ENCODE peak calls at places on chromosomes 12 and 14, in ten cellular contexts. One of them, this sample, is unnamed.

GRCh38 chr14:86955955-86956354 is 1037.0 kb downstream of the GALC start:
- DNase-seq in stomach: no peak
- DNase-seq in uterus: no peak
- DNase-seq in lower leg skin: no peak
- DNase-seq in esophagus muscularis mucosa: no peak
- DNase-seq in Peyer's patch: no peak
- DNase-seq in right lobe of liver: no peak
- DNase-seq in ovary: no peak
- DNase-seq in NB4: no peak
- DNase-seq in gastrocnemius medialis: no peak
- DNase-seq in this sample: no peak

GRCh38 chr12:104473374-104473983 is 16.7 kb downstream of the CHST11 start:
- DNase-seq in ovary: no peak
- DNase-seq in NB4: peak
- DNase-seq in lower leg skin: no peak
- DNase-seq in right lobe of liver: no peak
- DNase-seq in stomach: no peak
- DNase-seq in gastrocnemius medialis: no peak
- DNase-seq in esophagus muscularis mucosa: no peak
- DNase-seq in uterus: no peak
- DNase-seq in Peyer's patch: peak
- DNase-seq in this sample: no peak

GRCh38 chr12:49518914-49519573 is 19.8 kb upstream of the KCNH3 start:
- DNase-seq in uterus: no peak
- DNase-seq in stomach: no peak
- DNase-seq in Peyer's patch: no peak
- DNase-seq in esophagus muscularis mucosa: peak
- DNase-seq in right lobe of liver: no peak
- DNase-seq in NB4: no peak
- DNase-seq in ovary: no peak
- DNase-seq in gastrocnemius medialis: no peak
- DNase-seq in lower leg skin: no peak
- DNase-seq in this sample: no peak

GRCh38 chr14:31127690-31128089 is 79.9 kb downstream of the HECTD1 start:
- DNase-seq in stomach: no peak
- DNase-seq in esophagus muscularis mucosa: no peak
- DNase-seq in Peyer's patch: no peak
- DNase-seq in ovary: no peak
- DNase-seq in lower leg skin: no peak
- DNase-seq in uterus: no peak
- DNase-seq in right lobe of liver: no peak
- DNase-seq in NB4: peak
- DNase-seq in gastrocnemius medialis: no peak
- DNase-seq in this sample: no peak

GRCh38 chr12:3455312-3455711 is 35.7 kb upstream of the PRMT8 start:
- DNase-seq in esophagus muscularis mucosa: no peak
- DNase-seq in stomach: no peak
- DNase-seq in gastrocnemius medialis: no peak
- DNase-seq in lower leg skin: no peak
- DNase-seq in NB4: peak
- DNase-seq in right lobe of liver: no peak
- DNase-seq in uterus: no peak
- DNase-seq in Peyer's patch: no peak
- DNase-seq in ovary: no peak
- DNase-seq in this sample: no peak

GRCh38 chr12:108685469-108686247 is 45.7 kb downstream of the CORO1C start:
- DNase-seq in Peyer's patch: no peak
- DNase-seq in esophagus muscularis mucosa: peak
- DNase-seq in NB4: no peak
- DNase-seq in right lobe of liver: no peak
- DNase-seq in uterus: no peak
- DNase-seq in ovary: no peak
- DNase-seq in lower leg skin: no peak
- DNase-seq in gastrocnemius medialis: no peak
- DNase-seq in stomach: no peak
- DNase-seq in this sample: no peak

GRCh38 chr14:75979071-75979571 is 2.7 kb downstream of the TGFB3 start:
- DNase-seq in esophagus muscularis mucosa: no peak
- DNase-seq in ovary: peak
- DNase-seq in lower leg skin: peak
- DNase-seq in Peyer's patch: no peak
- DNase-seq in stomach: no peak
- DNase-seq in right lobe of liver: no peak
- DNase-seq in uterus: peak
- DNase-seq in NB4: peak
- DNase-seq in gastrocnemius medialis: peak
- DNase-seq in this sample: peak

GRCh38 chr14:65772901-65773574 is 360.5 kb downstream of the FUT8 start:
- DNase-seq in right lobe of liver: no peak
- DNase-seq in NB4: peak
- DNase-seq in ovary: no peak
- DNase-seq in uterus: no peak
- DNase-seq in Peyer's patch: no peak
- DNase-seq in gastrocnemius medialis: no peak
- DNase-seq in esophagus muscularis mucosa: no peak
- DNase-seq in lower leg skin: no peak
- DNase-seq in stomach: no peak
- DNase-seq in this sample: no peak

GRCh38 chr14:69580009-69580577 is 5.4 kb upstream of the CCDC177 start:
- DNase-seq in gastrocnemius medialis: no peak
- DNase-seq in uterus: no peak
- DNase-seq in esophagus muscularis mucosa: no peak
- DNase-seq in Peyer's patch: peak
- DNase-seq in right lobe of liver: peak
- DNase-seq in lower leg skin: no peak
- DNase-seq in NB4: peak
- DNase-seq in ovary: no peak
- DNase-seq in stomach: peak
- DNase-seq in this sample: no peak

GRCh38 chr12:47779943-47780504 is 7.0 kb downstream of the SLC48A1 start:
- DNase-seq in esophagus muscularis mucosa: no peak
- DNase-seq in right lobe of liver: no peak
- DNase-seq in gastrocnemius medialis: no peak
- DNase-seq in uterus: no peak
- DNase-seq in Peyer's patch: no peak
- DNase-seq in ovary: no peak
- DNase-seq in stomach: no peak
- DNase-seq in NB4: no peak
- DNase-seq in lower leg skin: no peak
- DNase-seq in this sample: no peak

GRCh38 chr12:724194-724855 is 28.1 kb upstream of the WNK1 start:
- DNase-seq in NB4: peak
- DNase-seq in Peyer's patch: no peak
- DNase-seq in right lobe of liver: no peak
- DNase-seq in uterus: no peak
- DNase-seq in esophagus muscularis mucosa: no peak
- DNase-seq in lower leg skin: no peak
- DNase-seq in stomach: no peak
- DNase-seq in ovary: no peak
- DNase-seq in gastrocnemius medialis: no peak
- DNase-seq in this sample: no peak

GRCh38 chr14:32022938-32023466 is 54.1 kb upstream of the ARHGAP5 start:
- DNase-seq in stomach: no peak
- DNase-seq in NB4: no peak
- DNase-seq in lower leg skin: no peak
- DNase-seq in Peyer's patch: no peak
- DNase-seq in ovary: no peak
- DNase-seq in esophagus muscularis mucosa: no peak
- DNase-seq in uterus: no peak
- DNase-seq in right lobe of liver: no peak
- DNase-seq in gastrocnemius medialis: no peak
- DNase-seq in this sample: no peak

GRCh38 chr12:122090759-122091535 is 12.4 kb downstream of the MLXIP start:
- DNase-seq in uterus: peak
- DNase-seq in right lobe of liver: no peak
- DNase-seq in gastrocnemius medialis: peak
- DNase-seq in esophagus muscularis mucosa: no peak
- DNase-seq in NB4: no peak
- DNase-seq in Peyer's patch: no peak
- DNase-seq in stomach: no peak
- DNase-seq in lower leg skin: no peak
- DNase-seq in ovary: no peak
- DNase-seq in this sample: no peak

GRCh38 chr12:57547366-57548315 is 649 bp upstream of the DCTN2 start:
- DNase-seq in stomach: no peak
- DNase-seq in lower leg skin: no peak
- DNase-seq in esophagus muscularis mucosa: no peak
- DNase-seq in Peyer's patch: no peak
- DNase-seq in uterus: no peak
- DNase-seq in right lobe of liver: no peak
- DNase-seq in ovary: no peak
- DNase-seq in NB4: no peak
- DNase-seq in gastrocnemius medialis: no peak
- DNase-seq in this sample: no peak
- TF ChIP-seq POLR2A in stomach: no peak
- TF ChIP-seq POLR2A in lower leg skin: no peak
- TF ChIP-seq POLR2A in esophagus muscularis mucosa: no peak
- TF ChIP-seq POLR2A in Peyer's patch: no peak
- TF ChIP-seq POLR2A in uterus: no peak
- TF ChIP-seq POLR2A in right lobe of liver: no peak
- TF ChIP-seq POLR2A in ovary: no peak
- TF ChIP-seq POLR2A in NB4: no peak
- TF ChIP-seq POLR2A in gastrocnemius medialis: no peak
- TF ChIP-seq POLR2A in this sample: no peak

GRCh38 chr12:128521981-128522380 is 255.0 kb downstream of the TMEM132C start:
- DNase-seq in stomach: no peak
- DNase-seq in right lobe of liver: no peak
- DNase-seq in ovary: no peak
- DNase-seq in gastrocnemius medialis: no peak
- DNase-seq in NB4: no peak
- DNase-seq in Peyer's patch: no peak
- DNase-seq in esophagus muscularis mucosa: no peak
- DNase-seq in lower leg skin: peak
- DNase-seq in uterus: no peak
- DNase-seq in this sample: no peak

DNA sequence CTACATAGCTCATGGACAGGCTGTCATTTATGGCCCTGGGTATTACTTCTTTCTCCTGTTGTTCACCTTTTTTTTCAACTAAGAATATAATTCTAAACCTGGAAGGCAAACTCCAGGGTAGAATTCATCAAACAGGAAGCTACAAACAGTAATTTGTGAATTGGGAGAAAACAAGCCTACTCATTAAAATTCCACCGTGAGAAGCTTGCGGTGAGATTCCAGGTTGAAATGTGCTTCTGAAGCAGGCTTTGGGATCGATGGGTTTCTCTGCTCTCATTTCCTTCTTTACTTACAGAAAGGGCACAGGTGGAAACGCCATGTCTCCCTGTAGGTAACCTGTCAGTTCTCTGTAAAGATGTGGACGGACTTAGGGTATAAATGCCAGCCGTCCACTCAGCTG is 257.5 kb downstream of the TMEM132C start:
- DNase-seq in Peyer's patch: no peak
- DNase-seq in uterus: no peak
- DNase-seq in lower leg skin: peak
- DNase-seq in gastrocnemius medialis: no peak
- DNase-seq in ovary: no peak
- DNase-seq in stomach: no peak
- DNase-seq in esophagus muscularis mucosa: no peak
- DNase-seq in NB4: no peak
- DNase-seq in right lobe of liver: no peak
- DNase-seq in this sample: no peak
- H3K4me3 ChIP-seq in Peyer's patch: no peak
- H3K4me3 ChIP-seq in uterus: no peak
- H3K4me3 ChIP-seq in lower leg skin: no peak
- H3K4me3 ChIP-seq in gastrocnemius medialis: no peak
- H3K4me3 ChIP-seq in ovary: no peak
- H3K4me3 ChIP-seq in stomach: no peak
- H3K4me3 ChIP-seq in esophagus muscularis mucosa: no peak
- H3K4me3 ChIP-seq in NB4: no peak
- H3K4me3 ChIP-seq in right lobe of liver: no peak
- H3K4me3 ChIP-seq in this sample: no peak

GRCh38 chr12:5898874-5899273 is 46.2 kb downstream of the ANO2 start:
- DNase-seq in right lobe of liver: no peak
- DNase-seq in esophagus muscularis mucosa: peak
- DNase-seq in gastrocnemius medialis: no peak
- DNase-seq in Peyer's patch: no peak
- DNase-seq in uterus: no peak
- DNase-seq in ovary: no peak
- DNase-seq in stomach: no peak
- DNase-seq in NB4: no peak
- DNase-seq in lower leg skin: no peak
- DNase-seq in this sample: no peak
- TF ChIP-seq CTCF in right lobe of liver: no peak
- TF ChIP-seq CTCF in esophagus muscularis mucosa: no peak
- TF ChIP-seq CTCF in gastrocnemius medialis: no peak
- TF ChIP-seq CTCF in Peyer's patch: no peak
- TF ChIP-seq CTCF in uterus: no peak
- TF ChIP-seq CTCF in ovary: no peak
- TF ChIP-seq CTCF in stomach: no peak
- TF ChIP-seq CTCF in NB4: no peak
- TF ChIP-seq CTCF in lower leg skin: no peak
- TF ChIP-seq CTCF in this sample: no peak

GRCh38 chr14:102335163-102335562 is 15.6 kb downstream of the ZNF839 start:
- DNase-seq in lower leg skin: no peak
- DNase-seq in NB4: no peak
- DNase-seq in esophagus muscularis mucosa: no peak
- DNase-seq in gastrocnemius medialis: no peak
- DNase-seq in right lobe of liver: no peak
- DNase-seq in Peyer's patch: no peak
- DNase-seq in uterus: no peak
- DNase-seq in stomach: no peak
- DNase-seq in ovary: no peak
- DNase-seq in this sample: no peak

GRCh38 chr14:102342238-102342637 is 20.5 kb downstream of the CINP start:
- DNase-seq in gastrocnemius medialis: no peak
- DNase-seq in uterus: no peak
- DNase-seq in lower leg skin: no peak
- DNase-seq in right lobe of liver: no peak
- DNase-seq in Peyer's patch: no peak
- DNase-seq in stomach: no peak
- DNase-seq in ovary: no peak
- DNase-seq in NB4: no peak
- DNase-seq in esophagus muscularis mucosa: no peak
- DNase-seq in this sample: no peak

GRCh38 chr14:102333795-102334415 is 14.4 kb downstream of the ZNF839 start:
- DNase-seq in right lobe of liver: no peak
- DNase-seq in ovary: no peak
- DNase-seq in stomach: no peak
- DNase-seq in NB4: no peak
- DNase-seq in Peyer's patch: no peak
- DNase-seq in gastrocnemius medialis: no peak
- DNase-seq in uterus: no peak
- DNase-seq in lower leg skin: no peak
- DNase-seq in esophagus muscularis mucosa: no peak
- DNase-seq in this sample: no peak

GRCh38 chr14:102341566-102341965 is 21.1 kb downstream of the CINP start:
- DNase-seq in NB4: no peak
- DNase-seq in uterus: no peak
- DNase-seq in stomach: no peak
- DNase-seq in ovary: no peak
- DNase-seq in esophagus muscularis mucosa: no peak
- DNase-seq in Peyer's patch: no peak
- DNase-seq in right lobe of liver: no peak
- DNase-seq in gastrocnemius medialis: no peak
- DNase-seq in lower leg skin: no peak
- DNase-seq in this sample: no peak

GRCh38 chr14:102338724-102339123 is 19.2 kb downstream of the ZNF839 start:
- DNase-seq in NB4: no peak
- DNase-seq in lower leg skin: no peak
- DNase-seq in right lobe of liver: no peak
- DNase-seq in uterus: no peak
- DNase-seq in stomach: no peak
- DNase-seq in gastrocnemius medialis: no peak
- DNase-seq in ovary: no peak
- DNase-seq in esophagus muscularis mucosa: no peak
- DNase-seq in Peyer's patch: no peak
- DNase-seq in this sample: no peak
- TF ChIP-seq POLR2A in NB4: no peak
- TF ChIP-seq POLR2A in lower leg skin: no peak
- TF ChIP-seq POLR2A in right lobe of liver: no peak
- TF ChIP-seq POLR2A in uterus: no peak
- TF ChIP-seq POLR2A in stomach: no peak
- TF ChIP-seq POLR2A in gastrocnemius medialis: no peak
- TF ChIP-seq POLR2A in ovary: no peak
- TF ChIP-seq POLR2A in esophagus muscularis mucosa: no peak
- TF ChIP-seq POLR2A in Peyer's patch: no peak
- TF ChIP-seq POLR2A in this sample: no peak